ENCODE peak calls at places on chromosomes 7 and 10, in four cellular contexts. One of them, this sample, is unnamed.

GRCh38 chr7:75699993-75700392 is 38.7 kb downstream of the HIP1 start:
- DNase-seq in HepG2: no peak
- DNase-seq in WTC11: no peak
- DNase-seq in K562: no peak
- DNase-seq in this sample: no peak

GRCh38 chr7:29106128-29106988 is 40.0 kb downstream of the CPVL start:
- DNase-seq in WTC11: peak
- DNase-seq in HepG2: peak
- DNase-seq in K562: no peak
- DNase-seq in this sample: peak

GRCh38 chr10:3339531-3339950 is 167.0 kb upstream of the PITRM1 start:
- DNase-seq in WTC11: no peak
- DNase-seq in K562: no peak
- DNase-seq in HepG2: no peak
- DNase-seq in this sample: no peak

GRCh38 chr7:155296788-155297516 is 726 bp upstream of the INSIG1 start:
- DNase-seq in K562: peak
- DNase-seq in WTC11: peak
- DNase-seq in HepG2: no peak
- DNase-seq in this sample: no peak

GRCh38 chr7:111089822-111090426 is 1.0 kb upstream of the LRRN3 start:
- DNase-seq in HepG2: peak
- DNase-seq in K562: peak
- DNase-seq in WTC11: no peak
- DNase-seq in this sample: peak

GRCh38 chr7:135978624-135979023 is 1.5 kb upstream of the MTPN start:
- DNase-seq in K562: no peak
- DNase-seq in WTC11: no peak
- DNase-seq in HepG2: no peak
- DNase-seq in this sample: no peak

GRCh38 chr10:121313119-121313858 is 285.0 kb downstream of the FGFR2 start:
- DNase-seq in WTC11: no peak
- DNase-seq in K562: no peak
- DNase-seq in HepG2: no peak
- DNase-seq in this sample: no peak

GRCh38 chr7:32161708-32162107 is 91.5 kb upstream of the PDE1C start:
- DNase-seq in HepG2: no peak
- DNase-seq in WTC11: no peak
- DNase-seq in K562: no peak
- DNase-seq in this sample: no peak

GRCh38 chr7:21651697-21652096 is 108.9 kb downstream of the DNAH11 start:
- DNase-seq in K562: no peak
- DNase-seq in HepG2: no peak
- DNase-seq in WTC11: no peak
- DNase-seq in this sample: no peak

GRCh38 chr7:143408686-143409551 is at the start of gene EPHA1:
- DNase-seq in WTC11: peak
- DNase-seq in K562: peak
- DNase-seq in HepG2: no peak
- DNase-seq in this sample: no peak

GRCh38 chr10:63703113-63703670 is 182.0 kb downstream of the REEP3 start:
- DNase-seq in K562: no peak
- DNase-seq in HepG2: no peak
- DNase-seq in WTC11: no peak
- DNase-seq in this sample: no peak

GRCh38 chr7:101598422-101598957 is 30.6 kb downstream of the MYL10 start:
- DNase-seq in HepG2: peak
- DNase-seq in K562: no peak
- DNase-seq in WTC11: no peak
- DNase-seq in this sample: no peak

GRCh38 chr7:19663816-19664531 is 44.9 kb downstream of the POLR1F start:
- DNase-seq in HepG2: no peak
- DNase-seq in WTC11: no peak
- DNase-seq in K562: no peak
- DNase-seq in this sample: no peak

GRCh38 chr7:108717771-108718170 is 148.1 kb downstream of the DNAJB9 start:
- DNase-seq in HepG2: no peak
- DNase-seq in K562: no peak
- DNase-seq in WTC11: no peak
- DNase-seq in this sample: no peak

GRCh38 chr7:73605601-73606220 is 18.6 kb downstream of the MLXIPL start:
- DNase-seq in HepG2: no peak
- DNase-seq in K562: no peak
- DNase-seq in WTC11: no peak
- DNase-seq in this sample: no peak

GRCh38 chr7:140595468-140596147 is 45.0 kb downstream of the DENND2A start:
- DNase-seq in K562: no peak
- DNase-seq in WTC11: no peak
- DNase-seq in HepG2: peak
- DNase-seq in this sample: no peak

GRCh38 chr10:103727546-103727963 is 127.8 kb downstream of the SH3PXD2A start:
- DNase-seq in HepG2: no peak
- DNase-seq in WTC11: no peak
- DNase-seq in K562: no peak
- DNase-seq in this sample: peak

GRCh38 chr10:86632009-86632800 is 22.1 kb upstream of the OPN4 start:
- DNase-seq in K562: no peak
- DNase-seq in HepG2: no peak
- DNase-seq in WTC11: peak
- DNase-seq in this sample: no peak

GRCh38 chr10:95278061-95278988 is 12.5 kb downstream of the PDLIM1 start:
- DNase-seq in WTC11: no peak
- DNase-seq in K562: no peak
- DNase-seq in HepG2: peak
- DNase-seq in this sample: no peak

GRCh38 chr7:30741289-30741688 is 10.6 kb upstream of the INMT start:
- DNase-seq in K562: no peak
- DNase-seq in WTC11: no peak
- DNase-seq in HepG2: no peak
- DNase-seq in this sample: no peak

GRCh38 chr10:96493871-96494525 is 19.7 kb downstream of the TLL2 start:
- DNase-seq in HepG2: no peak
- DNase-seq in WTC11: no peak
- DNase-seq in K562: no peak
- DNase-seq in this sample: no peak

GRCh38 chr7:27171636-27172387 is 2.3 kb downstream of the HOXA10 start:
- DNase-seq in WTC11: no peak
- DNase-seq in K562: no peak
- DNase-seq in HepG2: no peak
- DNase-seq in this sample: no peak

GRCh38 chr10:123404357-123404756 is 250.2 kb downstream of the BUB3 start:
- DNase-seq in WTC11: no peak
- DNase-seq in K562: peak
- DNase-seq in HepG2: no peak
- DNase-seq in this sample: no peak

GRCh38 chr10:123399276-123399839 is 245.2 kb downstream of the BUB3 start:
- DNase-seq in WTC11: no peak
- DNase-seq in HepG2: no peak
- DNase-seq in K562: no peak
- DNase-seq in this sample: no peak

GRCh38 chr10:123398756-123399155 is 244.6 kb downstream of the BUB3 start:
- DNase-seq in K562: no peak
- DNase-seq in WTC11: no peak
- DNase-seq in HepG2: no peak
- DNase-seq in this sample: no peak

GRCh38 chr10:123402021-123402420 is 247.8 kb downstream of the BUB3 start:
- DNase-seq in K562: no peak
- DNase-seq in HepG2: no peak
- DNase-seq in WTC11: no peak
- DNase-seq in this sample: no peak

GRCh38 chr10:123402656-123403055 is 248.5 kb downstream of the BUB3 start:
- DNase-seq in WTC11: no peak
- DNase-seq in HepG2: no peak
- DNase-seq in K562: no peak
- DNase-seq in this sample: no peak
- TF ChIP-seq FOXJ3 in WTC11: no peak
- TF ChIP-seq FOXJ3 in HepG2: no peak
- TF ChIP-seq FOXJ3 in K562: no peak
- TF ChIP-seq FOXJ3 in this sample: no peak

GRCh38 chr10:127275272-127275671 is 78.9 kb upstream of the INSYN2A start:
- DNase-seq in WTC11: no peak
- DNase-seq in HepG2: no peak
- DNase-seq in K562: no peak
- DNase-seq in this sample: no peak
- TF ChIP-seq FOXJ3 in WTC11: no peak
- TF ChIP-seq FOXJ3 in HepG2: no peak
- TF ChIP-seq FOXJ3 in K562: no peak
- TF ChIP-seq FOXJ3 in this sample: no peak

GRCh38 chr7:105614341-105614840 is 33.1 kb upstream of the EFCAB10 start:
- DNase-seq in WTC11: no peak
- DNase-seq in HepG2: no peak
- DNase-seq in K562: no peak
- DNase-seq in this sample: no peak

GRCh38 chr7:105613611-105614330 is 32.5 kb upstream of the EFCAB10 start:
- DNase-seq in WTC11: no peak
- DNase-seq in K562: no peak
- DNase-seq in HepG2: no peak
- DNase-seq in this sample: no peak

GRCh38 chr7:105612806-105613205 is 31.5 kb upstream of the EFCAB10 start:
- DNase-seq in WTC11: no peak
- DNase-seq in HepG2: no peak
- DNase-seq in K562: no peak
- DNase-seq in this sample: no peak

GRCh38 chr7:105610165-105610930 is 29.1 kb upstream of the EFCAB10 start:
- DNase-seq in WTC11: no peak
- DNase-seq in K562: no peak
- DNase-seq in HepG2: no peak
- DNase-seq in this sample: no peak

DNA sequence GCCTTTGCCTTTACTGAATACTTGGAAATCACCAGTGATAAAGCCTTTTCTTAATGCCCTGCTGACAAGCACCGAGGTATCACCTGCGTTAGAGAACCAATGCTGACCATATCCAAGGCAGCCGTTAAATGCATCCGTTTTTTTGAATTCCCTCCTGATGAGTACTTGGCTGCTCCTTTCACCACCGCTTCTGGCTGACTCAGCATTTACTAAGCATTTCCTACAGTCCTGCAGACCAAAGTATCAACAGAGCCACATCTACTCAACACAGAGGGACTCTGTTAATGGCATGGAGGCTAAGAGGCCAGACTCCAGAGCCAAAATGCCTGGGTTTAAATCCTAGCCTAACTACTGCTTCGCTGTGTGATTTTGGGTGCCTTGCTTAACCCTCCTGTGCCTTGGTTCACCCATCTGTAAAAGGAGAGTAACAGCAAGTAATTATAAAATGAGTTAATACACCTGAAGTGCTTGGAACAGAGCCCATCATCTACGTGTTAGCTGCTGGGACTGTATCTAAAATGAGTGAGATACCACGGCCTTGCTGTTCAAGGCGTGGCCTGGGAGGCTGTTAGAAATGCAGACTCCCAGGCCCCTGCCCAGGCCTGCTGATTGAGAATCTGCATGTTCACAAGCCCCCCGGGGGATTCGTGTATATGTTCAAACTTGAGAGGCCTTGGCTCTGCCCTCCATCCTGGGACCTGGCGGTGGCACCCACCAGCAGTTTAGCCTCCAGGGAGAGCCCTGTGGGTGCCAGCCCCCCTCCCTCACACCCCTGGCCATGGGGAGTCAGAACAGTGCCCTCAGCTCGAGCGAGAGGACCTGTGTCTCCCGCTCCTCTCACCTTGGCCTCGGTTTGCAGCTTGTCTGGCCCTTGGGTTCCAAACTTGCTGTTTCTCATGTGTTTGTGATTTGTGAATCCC is 30.8 kb upstream of the EFCAB10 start:
- DNase-seq in HepG2: no peak
- DNase-seq in WTC11: no peak
- DNase-seq in K562: no peak
- DNase-seq in this sample: no peak
- TF ChIP-seq FOXJ3 in HepG2: no peak
- TF ChIP-seq FOXJ3 in WTC11: no peak
- TF ChIP-seq FOXJ3 in K562: no peak
- TF ChIP-seq FOXJ3 in this sample: no peak

GRCh38 chr10:124242791-124243190 is 149.4 kb upstream of the CHST15 start:
- DNase-seq in WTC11: no peak
- DNase-seq in HepG2: no peak
- DNase-seq in K562: no peak
- DNase-seq in this sample: no peak

GRCh38 chr10:124243702-124244121 is 150.3 kb upstream of the CHST15 start:
- DNase-seq in WTC11: peak
- DNase-seq in K562: no peak
- DNase-seq in HepG2: no peak
- DNase-seq in this sample: peak

GRCh38 chr10:124245806-124246440 is 152.5 kb upstream of the CHST15 start:
- DNase-seq in WTC11: peak
- DNase-seq in K562: no peak
- DNase-seq in HepG2: no peak
- DNase-seq in this sample: peak

GRCh38 chr10:124245191-124245590 is 151.8 kb upstream of the CHST15 start:
- DNase-seq in WTC11: no peak
- DNase-seq in HepG2: no peak
- DNase-seq in K562: no peak
- DNase-seq in this sample: no peak

DNA sequence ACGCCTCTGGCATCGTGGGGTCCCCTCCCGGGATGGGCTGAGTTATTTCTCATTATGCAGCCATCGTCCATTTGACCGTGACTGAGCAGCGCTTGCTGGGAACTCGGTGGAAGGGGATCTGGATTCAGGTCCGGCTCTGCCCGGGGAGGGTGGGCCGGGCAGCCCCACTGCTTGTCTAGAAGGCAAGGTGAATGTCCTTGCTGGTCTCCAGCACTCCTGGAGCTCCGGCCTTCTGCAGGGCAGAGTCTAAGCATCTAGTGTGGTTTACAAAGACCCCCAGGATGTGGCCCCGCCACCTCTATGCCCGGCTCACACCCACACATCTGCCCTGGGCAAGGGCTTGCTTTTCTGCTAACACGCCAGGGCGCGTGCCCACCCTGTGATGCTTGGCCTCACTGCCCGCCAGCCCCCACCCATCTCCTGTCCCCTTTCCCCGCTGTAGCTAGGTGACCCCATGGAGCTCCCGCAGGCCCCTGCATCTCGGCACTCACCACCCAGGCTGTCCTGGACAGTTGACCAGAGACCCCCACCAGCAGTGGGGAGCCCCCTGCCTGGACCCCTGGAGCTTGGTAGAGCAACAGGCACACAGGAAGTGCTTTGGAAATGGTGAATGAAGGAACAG is 151.0 kb upstream of the CHST15 start:
- DNase-seq in WTC11: no peak
- DNase-seq in HepG2: no peak
- DNase-seq in K562: no peak
- DNase-seq in this sample: no peak
- TF ChIP-seq FOXJ3 in WTC11: no peak
- TF ChIP-seq FOXJ3 in HepG2: no peak
- TF ChIP-seq FOXJ3 in K562: no peak
- TF ChIP-seq FOXJ3 in this sample: no peak

GRCh38 chr10:44981172-44982113 is 2.8 kb upstream of the DEPP1 start:
- DNase-seq in K562: no peak
- DNase-seq in WTC11: no peak
- DNase-seq in HepG2: peak
- DNase-seq in this sample: no peak
- TF ChIP-seq FOXJ3 in K562: no peak
- TF ChIP-seq FOXJ3 in WTC11: no peak
- TF ChIP-seq FOXJ3 in HepG2: no peak
- TF ChIP-seq FOXJ3 in this sample: no peak

This sample was measured in SK-N-SH.